ENCODE peak calls at places on chromosomes 16 and 17, in five cellular contexts. W is GF-D8; T is cardiac muscle cell; L is GM19239; G is stimulated activated naive CD8-positive, alpha-beta T cell treated with anti-CD3 and anti-CD28 coated beads, Interleukin-15, Interleukin-2, amounts not matched to agents 100 U/mL and 50 U/mL, for 24 hours. Y is an unnamed sample.

GRCh38 chr17:32659419-32659842 is 172.6 kb downstream of the CDK5R1 start:
- DNase-seq in L (peak; percentile 69), W (no peak), T (peak; percentile 76), G (peak; percentile 68), Y (peak; percentile 78)

GRCh38 chr17:57377094-57377493 is 120.8 kb downstream of the MSI2 start:
- DNase-seq in L (no peak), W (no peak), T (no peak), G (no peak), Y (no peak)

GRCh38 chr16:25413962-25414361 is 156.3 kb upstream of the ZKSCAN2 start:
- DNase-seq in W (no peak), L (no peak), T (no peak), G (no peak), Y (no peak)

GRCh38 chr17:65523411-65523810 is 38.0 kb downstream of the AXIN2 start:
- DNase-seq in L (no peak), W (no peak), G (no peak), T (peak; percentile 32), Y (no peak)

GRCh38 chr17:28953444-28954118 is 2.3 kb upstream of the PHF12 start:
- DNase-seq in L (peak; percentile 54), G (peak; percentile 70), T (peak; percentile 61), W (no peak), Y (peak; percentile 61)

GRCh38 chr17:2364132-2365116 is 27.1 kb downstream of the SGSM2 start:
- DNase-seq in T (no peak), L (no peak), W (no peak), G (no peak), Y (no peak)

GRCh38 chr16:73268311-73268997 is 220.5 kb upstream of the ZFHX3 start:
- DNase-seq in G (no peak), L (no peak), W (no peak), T (peak; percentile 6), Y (no peak)

GRCh38 chr17:4998027-4998665 is 396 bp downstream of the KIF1C start:
- DNase-seq in L (peak; percentile 44), T (no peak), W (no peak), G (peak; percentile 45), Y (no peak)

GRCh38 chr16:17836868-17837602 is 366.3 kb upstream of the XYLT1 start:
- DNase-seq in G (no peak), T (peak; percentile 10), L (no peak), W (no peak), Y (no peak)

GRCh38 chr17:2123467-2124251 is 68.8 kb downstream of the HIC1 start:
- DNase-seq in L (no peak), W (peak; percentile 19), G (no peak), T (peak; percentile 48), Y (peak; percentile 49)

GRCh38 chr17:4956493-4957061 is 5.7 kb downstream of the ENO3 start:
- DNase-seq in W (no peak), L (no peak), G (peak; percentile 64), T (no peak), Y (no peak)

GRCh38 chr17:27532269-27533067 is 76.2 kb downstream of the KSR1 start:
- DNase-seq in W (peak; percentile 84), L (no peak), G (no peak), T (peak; percentile 70), Y (no peak)